ENCODE peak calls at places on chromosomes 11 and 22, in five cellular contexts. One of them, this sample, is unnamed.

GRCh38 chr11:122882809-122883681 is 486 bp downstream of the JHY start:
- DNase-seq in thyroid gland: peak; percentile 71
- DNase-seq in AG04450: no peak
- DNase-seq in HepG2: peak; percentile 7
- DNase-seq in foreskin keratinocyte: peak; percentile 24
- DNase-seq in this sample: peak; percentile 67

GRCh38 chr11:122874991-122875390 is 7.6 kb upstream of the JHY start:
- DNase-seq in HepG2: no peak
- DNase-seq in AG04450: no peak
- DNase-seq in thyroid gland: no peak
- DNase-seq in foreskin keratinocyte: no peak
- DNase-seq in this sample: no peak

GRCh38 chr22:31969789-31970489 is 25.6 kb downstream of the YWHAH start:
- DNase-seq in thyroid gland: peak; percentile 83
- DNase-seq in foreskin keratinocyte: peak; percentile 67
- DNase-seq in HepG2: peak; percentile 61
- DNase-seq in AG04450: peak; percentile 20
- DNase-seq in this sample: peak; percentile 78

GRCh38 chr11:66188580-66188979 is 79.9 kb upstream of the RAB1B start:
- DNase-seq in HepG2: no peak
- DNase-seq in foreskin keratinocyte: peak; percentile 31
- DNase-seq in AG04450: peak; percentile 10
- DNase-seq in thyroid gland: no peak
- DNase-seq in this sample: peak; percentile 74

GRCh38 chr22:33302549-33302948 is 244.4 kb upstream of the SYN3 start:
- DNase-seq in HepG2: no peak
- DNase-seq in AG04450: no peak
- DNase-seq in foreskin keratinocyte: no peak
- DNase-seq in thyroid gland: no peak
- DNase-seq in this sample: no peak

GRCh38 chr11:110606415-110606814 is 105.8 kb downstream of the ARHGAP20 start:
- DNase-seq in HepG2: no peak
- DNase-seq in foreskin keratinocyte: no peak
- DNase-seq in thyroid gland: no peak
- DNase-seq in AG04450: no peak
- DNase-seq in this sample: no peak

GRCh38 chr22:20672082-20672424 is 101.9 kb upstream of the SERPIND1 start:
- DNase-seq in foreskin keratinocyte: no peak
- DNase-seq in AG04450: no peak
- DNase-seq in HepG2: no peak
- DNase-seq in thyroid gland: peak; percentile 20
- DNase-seq in this sample: no peak

GRCh38 chr11:76131142-76131541 is 75.2 kb downstream of the WNT11 start:
- DNase-seq in foreskin keratinocyte: no peak
- DNase-seq in HepG2: no peak
- DNase-seq in thyroid gland: no peak
- DNase-seq in AG04450: no peak
- DNase-seq in this sample: no peak

GRCh38 chr11:33028537-33028914 is 10.8 kb upstream of the TCP11L1 start:
- DNase-seq in AG04450: no peak
- DNase-seq in thyroid gland: no peak
- DNase-seq in HepG2: no peak
- DNase-seq in foreskin keratinocyte: no peak
- DNase-seq in this sample: no peak

GRCh38 chr22:32701021-32701420 is 100.5 kb upstream of the TIMP3 start:
- DNase-seq in thyroid gland: no peak
- DNase-seq in AG04450: no peak
- DNase-seq in HepG2: no peak
- DNase-seq in foreskin keratinocyte: no peak
- DNase-seq in this sample: peak; percentile 75

GRCh38 chr11:119120639-119121007 is 757 bp upstream of the HINFP start:
- DNase-seq in foreskin keratinocyte: no peak
- DNase-seq in HepG2: no peak
- DNase-seq in thyroid gland: no peak
- DNase-seq in AG04450: peak; percentile 53
- DNase-seq in this sample: no peak

GRCh38 chr22:29183971-29184595 is 21.6 kb upstream of the EMID1 start:
- DNase-seq in AG04450: no peak
- DNase-seq in foreskin keratinocyte: no peak
- DNase-seq in HepG2: no peak
- DNase-seq in thyroid gland: no peak
- DNase-seq in this sample: no peak

GRCh38 chr11:17611503-17612220 is 64.6 kb downstream of the OTOG start:
- DNase-seq in thyroid gland: no peak
- DNase-seq in foreskin keratinocyte: no peak
- DNase-seq in AG04450: no peak
- DNase-seq in HepG2: no peak
- DNase-seq in this sample: no peak

GRCh38 chr22:38951734-38952133 is 5.7 kb upstream of the APOBEC3A start:
- DNase-seq in thyroid gland: no peak
- DNase-seq in HepG2: no peak
- DNase-seq in AG04450: no peak
- DNase-seq in foreskin keratinocyte: no peak
- DNase-seq in this sample: no peak

GRCh38 chr11:11391796-11392195 is 38.7 kb upstream of the CSNK2A3 start:
- DNase-seq in AG04450: peak; percentile 54
- DNase-seq in HepG2: no peak
- DNase-seq in thyroid gland: peak; percentile 32
- DNase-seq in foreskin keratinocyte: peak; percentile 54
- DNase-seq in this sample: peak; percentile 84

GRCh38 chr22:47625013-47625385 is 862.5 kb downstream of the TBC1D22A start:
- DNase-seq in thyroid gland: no peak
- DNase-seq in HepG2: no peak
- DNase-seq in foreskin keratinocyte: no peak
- DNase-seq in AG04450: no peak
- DNase-seq in this sample: no peak

GRCh38 chr11:34650528-34650927 is 29.6 kb downstream of the EHF start:
- DNase-seq in HepG2: no peak
- DNase-seq in AG04450: no peak
- DNase-seq in thyroid gland: no peak
- DNase-seq in foreskin keratinocyte: no peak
- DNase-seq in this sample: no peak

DNA sequence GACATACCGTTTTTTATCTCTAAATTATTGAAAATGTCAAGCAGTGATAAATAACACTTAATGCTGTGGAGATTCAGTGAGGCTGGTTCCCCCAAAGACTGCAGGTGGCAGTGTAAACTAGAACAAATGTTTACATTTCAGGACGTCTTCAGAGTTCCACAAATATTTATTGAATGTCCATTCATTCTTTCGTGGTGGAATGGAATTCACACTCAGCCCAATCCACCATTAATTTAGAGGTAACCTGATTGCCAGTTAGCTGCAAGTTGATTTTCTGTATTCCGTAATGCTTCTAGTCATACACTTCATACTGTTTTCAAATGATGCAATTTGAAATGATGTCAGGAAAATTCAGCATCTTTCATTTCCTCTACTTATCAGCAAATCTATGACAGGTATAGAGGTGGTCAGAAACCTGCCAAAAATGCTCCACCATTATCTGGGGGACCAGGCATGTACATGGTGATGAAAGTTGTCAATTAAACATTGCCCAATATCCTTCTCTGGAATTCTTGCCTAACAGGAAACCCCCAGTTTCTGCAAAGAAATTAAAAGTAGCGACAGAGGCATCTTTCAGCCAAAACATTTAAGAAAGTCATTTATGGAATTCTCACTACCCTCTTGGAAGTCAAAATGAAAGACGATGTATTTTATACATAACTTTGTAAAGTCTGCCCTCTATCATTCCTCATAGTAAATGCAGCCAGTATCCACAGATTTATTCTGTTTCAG is 94.3 kb upstream of the BMAL1 start:
- DNase-seq in AG04450: no peak
- DNase-seq in thyroid gland: no peak
- DNase-seq in HepG2: peak; percentile 28
- DNase-seq in foreskin keratinocyte: peak; percentile 40
- DNase-seq in this sample: peak; percentile 69
- TF ChIP-seq CTCF in AG04450: peak; percentile 54
- TF ChIP-seq CTCF in thyroid gland: peak; percentile 40
- TF ChIP-seq CTCF in HepG2: peak; percentile 63
- TF ChIP-seq CTCF in foreskin keratinocyte: peak; percentile 80
- TF ChIP-seq CTCF in this sample: peak; percentile 31

GRCh38 chr22:36817429-36817783 is 571 bp upstream of the PVALB start:
- DNase-seq in HepG2: no peak
- DNase-seq in AG04450: no peak
- DNase-seq in foreskin keratinocyte: no peak
- DNase-seq in thyroid gland: no peak
- DNase-seq in this sample: no peak

GRCh38 chr22:36816338-36816634 is 549 bp downstream of the PVALB start:
- DNase-seq in AG04450: no peak
- DNase-seq in foreskin keratinocyte: no peak
- DNase-seq in HepG2: no peak
- DNase-seq in thyroid gland: no peak
- DNase-seq in this sample: no peak

GRCh38 chr22:36818010-36818642 is 1.3 kb upstream of the PVALB start:
- DNase-seq in foreskin keratinocyte: no peak
- DNase-seq in HepG2: no peak
- DNase-seq in AG04450: no peak
- DNase-seq in thyroid gland: no peak
- DNase-seq in this sample: peak; percentile 26

GRCh38 chr22:36816635-36817428 is at the start of gene PVALB:
- DNase-seq in HepG2: no peak
- DNase-seq in AG04450: no peak
- DNase-seq in thyroid gland: peak; percentile 32
- DNase-seq in foreskin keratinocyte: no peak
- DNase-seq in this sample: no peak

GRCh38 chr22:36819112-36819511 is 2.3 kb upstream of the PVALB start:
- DNase-seq in AG04450: no peak
- DNase-seq in foreskin keratinocyte: no peak
- DNase-seq in HepG2: no peak
- DNase-seq in thyroid gland: no peak
- DNase-seq in this sample: no peak
- H3K27me3 ChIP-seq in AG04450: peaks cover 65% of the 10 kb centered on the region
- H3K27me3 ChIP-seq in foreskin keratinocyte: peaks cover 71% of the 10 kb centered on the region
- H3K27me3 ChIP-seq in HepG2: peaks cover 70% of the 10 kb centered on the region
- H3K27me3 ChIP-seq in thyroid gland: peaks cover 11% of the 10 kb centered on the region
- H3K27me3 ChIP-seq in this sample: peaks cover 33% of the 10 kb centered on the region

DNA sequence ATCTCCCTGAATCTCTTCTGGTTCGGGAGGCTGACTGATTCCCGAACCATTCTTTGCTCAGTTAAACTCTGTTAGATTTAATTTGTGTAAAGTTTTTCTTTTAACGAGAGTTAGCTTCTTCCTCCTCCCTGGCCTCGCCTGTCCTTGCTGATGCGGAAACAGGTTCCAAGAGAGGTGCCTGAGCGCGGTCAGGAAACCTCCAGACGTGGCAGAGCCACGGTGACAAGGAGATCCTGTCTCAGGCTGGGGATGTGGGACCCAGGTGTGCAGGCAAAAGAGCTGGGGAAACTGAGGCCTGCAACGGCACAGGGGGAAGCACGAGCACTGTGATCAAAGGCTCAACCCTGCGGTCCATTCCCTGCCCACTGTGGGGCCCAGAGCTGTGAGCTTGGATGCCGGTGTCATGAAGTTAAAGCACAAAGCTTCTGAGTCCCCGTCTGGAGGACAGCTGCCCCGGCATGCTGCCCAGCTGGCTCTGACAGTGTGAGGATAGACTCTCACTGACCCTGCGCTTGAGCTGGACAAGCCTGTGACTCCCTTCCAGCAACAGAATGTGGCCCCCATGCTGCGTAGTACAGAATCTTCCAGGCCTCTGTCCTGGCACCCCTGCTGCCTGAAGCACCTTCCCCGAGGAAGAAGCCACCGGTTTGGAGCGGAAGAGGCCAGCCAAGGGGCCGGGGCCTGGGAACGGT is 960.6 kb downstream of the BRD1 start:
- DNase-seq in thyroid gland: no peak
- DNase-seq in HepG2: no peak
- DNase-seq in foreskin keratinocyte: no peak
- DNase-seq in AG04450: no peak
- DNase-seq in this sample: no peak
- TF ChIP-seq CTCF in thyroid gland: no peak
- TF ChIP-seq CTCF in HepG2: no peak
- TF ChIP-seq CTCF in foreskin keratinocyte: no peak
- TF ChIP-seq CTCF in AG04450: no peak
- TF ChIP-seq CTCF in this sample: no peak

GRCh38 chr11:46175401-46176002 is 54.2 kb upstream of the PHF21A start:
- DNase-seq in AG04450: no peak
- DNase-seq in foreskin keratinocyte: no peak
- DNase-seq in thyroid gland: no peak
- DNase-seq in HepG2: no peak
- DNase-seq in this sample: no peak
- H3K27me3 ChIP-seq in AG04450: peaks cover 24% of the 10 kb centered on the region
- H3K27me3 ChIP-seq in foreskin keratinocyte: no peaks in the 10 kb centered on the region
- H3K27me3 ChIP-seq in thyroid gland: no peaks in the 10 kb centered on the region
- H3K27me3 ChIP-seq in HepG2: peaks cover 23% of the 10 kb centered on the region
- H3K27me3 ChIP-seq in this sample: peaks cover 14% of the 10 kb centered on the region

DNA sequence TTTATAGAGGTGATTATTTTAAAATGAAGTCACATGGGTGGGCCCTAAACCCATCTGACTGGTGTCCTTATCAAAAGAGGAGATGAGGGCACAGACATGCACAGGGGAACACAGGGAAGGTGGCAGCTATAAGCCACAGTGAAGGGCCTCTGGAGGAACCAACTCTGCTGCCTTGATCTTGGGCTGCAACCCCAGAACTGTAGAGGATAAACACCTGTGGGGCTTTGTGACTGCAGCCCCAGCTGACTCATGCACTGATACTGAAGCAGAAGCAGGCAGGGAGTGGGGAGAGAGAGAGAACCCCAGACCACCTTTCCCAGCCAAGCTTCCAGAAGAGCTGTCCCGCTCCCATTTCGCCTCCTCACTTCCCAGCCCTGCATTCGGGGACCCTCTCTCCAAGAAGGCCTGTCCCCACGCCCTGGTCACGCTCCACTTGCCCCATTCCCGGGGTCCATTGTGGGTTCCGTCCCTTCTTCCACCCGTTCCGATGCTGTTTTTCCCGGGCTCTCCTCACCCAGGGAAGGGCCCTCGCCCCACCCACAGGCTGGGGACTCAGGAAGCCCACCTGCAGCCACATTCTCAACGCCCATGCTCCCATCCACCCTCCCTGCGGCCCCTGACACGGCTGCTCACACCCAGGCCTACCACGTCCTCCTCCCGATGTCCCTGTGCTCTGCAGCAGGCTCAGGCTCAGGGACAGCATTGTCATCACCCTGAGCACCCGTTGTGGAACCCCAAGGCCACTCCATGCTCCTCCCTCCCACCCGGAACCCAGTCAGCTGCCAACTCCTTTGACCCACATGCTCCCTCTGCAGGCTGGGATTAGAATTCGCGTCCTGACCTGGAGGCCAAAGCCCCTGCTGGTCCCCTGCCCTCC is 90.8 kb upstream of the SHANK2 start:
- DNase-seq in AG04450: no peak
- DNase-seq in foreskin keratinocyte: no peak
- DNase-seq in thyroid gland: peak; percentile 48
- DNase-seq in HepG2: peak; percentile 77
- DNase-seq in this sample: peak; percentile 39
- TF ChIP-seq CTCF in AG04450: peak; percentile 55
- TF ChIP-seq CTCF in foreskin keratinocyte: peak; percentile 65
- TF ChIP-seq CTCF in thyroid gland: peak; percentile 69
- TF ChIP-seq CTCF in HepG2: peak; percentile 95
- TF ChIP-seq CTCF in this sample: peak; percentile 89